ENCODE peak calls at places on chromosomes 12 and 14, in seven cellular contexts. K, W, L, P, V, U and I are unnamed samples.

GRCh38 chr14:54108481-54109471 is 152.2 kb upstream of the BMP4 start:
- DNase-seq in K (no peak), W (no peak), L (no peak), P (no peak), V (no peak), U (no peak), I (no peak)

GRCh38 chr14:101082036-101082435 is 178.5 kb upstream of the RTL1 start:
- DNase-seq in K (peak), W (no peak), L (no peak), P (no peak), V (no peak), U (no peak), I (no peak)

GRCh38 chr14:100879782-100880181 is 23.7 kb downstream of the RTL1 start:
- DNase-seq in K (no peak), W (no peak), L (no peak), P (no peak), V (peak), U (no peak), I (no peak)

GRCh38 chr14:65834051-65834450 is 421.5 kb downstream of the FUT8 start:
- DNase-seq in K (no peak), W (no peak), L (no peak), P (no peak), V (no peak), U (no peak), I (no peak)

GRCh38 chr12:122203301-122203967 is at the start of gene B3GNT4:
- DNase-seq in K (peak), W (no peak), L (no peak), P (peak), V (peak), U (peak), I (no peak)

GRCh38 chr14:50763386-50764007 is 67.5 kb downstream of the NIN start:
- DNase-seq in K (no peak), W (peak), L (no peak), P (no peak), V (no peak), U (no peak), I (no peak)

GRCh38 chr14:37413504-37414003 is 181.5 kb downstream of the FOXA1 start:
- DNase-seq in K (peak), W (no peak), L (no peak), P (no peak), V (no peak), U (no peak), I (no peak)

GRCh38 chr12:123064356-123064755 is 83.9 kb downstream of the ARL6IP4 start:
- DNase-seq in K (peak), W (no peak), L (no peak), P (no peak), V (no peak), U (no peak), I (no peak)

GRCh38 chr12:122841544-122842321 is 6.5 kb downstream of the HIP1R start:
- DNase-seq in K (no peak), W (no peak), L (no peak), P (peak), V (peak), U (no peak), I (peak)

GRCh38 chr12:6868211-6869048 is 1.1 kb downstream of the TPI1 start:
- DNase-seq in K (no peak), W (no peak), L (no peak), P (peak), V (peak), U (no peak), I (peak)

GRCh38 chr14:22131749-22132476 is 457.1 kb downstream of the DAD1 start:
- DNase-seq in K (peak), W (no peak), L (no peak), P (peak), V (no peak), U (no peak), I (no peak)

GRCh38 chr12:76646366-76646765 is 86.8 kb upstream of the OSBPL8 start:
- DNase-seq in K (no peak), W (no peak), L (no peak), P (no peak), V (no peak), U (no peak), I (no peak)

GRCh38 chr12:108642269-108642870 is 8.7 kb upstream of the SELPLG start:
- DNase-seq in K (no peak), W (no peak), L (no peak), P (no peak), V (no peak), U (no peak), I (no peak)

GRCh38 chr14:33465952-33466700 is 484.7 kb downstream of the EGLN3 start:
- DNase-seq in K (no peak), W (no peak), L (no peak), P (no peak), V (no peak), U (no peak), I (no peak)

GRCh38 chr14:51846631-51847488 is 13.6 kb upstream of the GNG2 start:
- DNase-seq in K (peak), W (no peak), L (no peak), P (peak), V (peak), U (peak), I (no peak)

GRCh38 chr12:68560823-68561422 is 49.8 kb upstream of the RAP1B start:
- DNase-seq in K (no peak), W (no peak), L (no peak), P (no peak), V (no peak), U (no peak), I (no peak)

GRCh38 chr12:16285586-16285985 is 8.1 kb upstream of the SLC15A5 start:
- DNase-seq in K (no peak), W (no peak), L (no peak), P (no peak), V (no peak), U (no peak), I (no peak)

GRCh38 chr14:100734031-100734990 is 7.6 kb downstream of the DLK1 start:
- DNase-seq in K (no peak), W (no peak), L (no peak), P (no peak), V (peak), U (no peak), I (no peak)

GRCh38 chr12:83161451-83161850 is 474.7 kb downstream of the TMTC2 start:
- DNase-seq in K (no peak), W (peak), L (no peak), P (no peak), V (no peak), U (no peak), I (no peak)

GRCh38 chr12:128800606-128801005 is 23.2 kb downstream of the SLC15A4 start:
- DNase-seq in K (no peak), W (no peak), L (no peak), P (no peak), V (peak), U (no peak), I (no peak)

GRCh38 chr14:96176811-96177211 is 27.8 kb upstream of the BDKRB2 start:
- DNase-seq in K (no peak), W (peak), L (no peak), P (no peak), V (peak), U (no peak), I (no peak)

GRCh38 chr12:106586803-106587684 is 4.2 kb downstream of the RFX4 start:
- DNase-seq in K (no peak), W (no peak), L (no peak), P (peak), V (peak), U (no peak), I (no peak)

GRCh38 chr12:119791453-119791852 is 85.7 kb downstream of the CIT start:
- DNase-seq in K (no peak), W (no peak), L (no peak), P (no peak), V (no peak), U (no peak), I (no peak)

GRCh38 chr12:121883315-121883660 is 5.3 kb upstream of the PSMD9 start:
- DNase-seq in K (no peak), W (no peak), L (no peak), P (peak), V (no peak), U (no peak), I (no peak)

GRCh38 chr12:123044351-123044750 is 63.9 kb downstream of the ARL6IP4 start:
- DNase-seq in K (no peak), W (no peak), L (no peak), P (no peak), V (peak), U (no peak), I (no peak)

GRCh38 chr14:47392351-47392750 is 283.1 kb downstream of the MDGA2 start:
- DNase-seq in K (no peak), W (no peak), L (no peak), P (no peak), V (no peak), U (no peak), I (no peak)

GRCh38 chr12:62934799-62935674 is at the start of gene PPM1H:
- DNase-seq in K (peak), W (no peak), L (no peak), P (peak), V (peak), U (peak), I (peak)

GRCh38 chr14:66069830-66070541 is 416.2 kb upstream of the CCDC196 start:
- DNase-seq in K (no peak), W (no peak), L (no peak), P (peak), V (no peak), U (no peak), I (no peak)

GRCh38 chr12:49588761-49589516 is 16.5 kb downstream of the FAM186B start:
- DNase-seq in K (no peak), W (no peak), L (no peak), P (no peak), V (no peak), U (no peak), I (no peak)

GRCh38 chr12:120764766-120765165 is 39.1 kb downstream of the ACADS start:
- DNase-seq in K (no peak), W (no peak), L (no peak), P (no peak), V (no peak), U (no peak), I (no peak)

GRCh38 chr12:57219205-57219992 is 2.8 kb downstream of the NXPH4 start:
- DNase-seq in K (no peak), W (no peak), L (no peak), P (peak), V (no peak), U (no peak), I (no peak)

GRCh38 chr12:57008113-57008687 is 1.9 kb upstream of the ZBTB39 start:
- DNase-seq in K (no peak), W (peak), L (no peak), P (peak), V (no peak), U (peak), I (peak)

GRCh38 chr12:805022-805632 is 52.7 kb downstream of the WNK1 start:
- DNase-seq in K (no peak), W (no peak), L (no peak), P (no peak), V (no peak), U (no peak), I (no peak)